ENCODE peak calls at places on chromosomes 12 and 14, in ten cellular contexts. L is NCI-H226; W is stimulated activated CD8-positive, alpha-beta memory T cell treated with anti-CD3 and anti-CD28 coated beads, Interleukin-2, amount 100 ng/mL, for 48 hours; E is LHCN-M2; P is foreskin fibroblast; F is substantia nigra; X is AG04449; Z is NCI-H748 treated with DMSO at 0.1 percent for 48 hours; A is brain pericyte; I is iPS DF 6.9. R is an unnamed sample.

GRCh38 chr12:103499571-103499970 is 3.8 kb upstream of the C12orf42 start:
- DNase-seq in L (no peak), W (no peak), E (no peak), P (no peak), F (no peak), X (no peak), Z (no peak), A (no peak), I (no peak), R (no peak)

GRCh38 chr12:131930510-131930909 is 1.4 kb downstream of the PUS1 start:
- DNase-seq in L (no peak), W (no peak), E (no peak), P (no peak), F (no peak), X (no peak), Z (no peak), A (no peak), I (no peak), R (no peak)

GRCh38 chr12:11162494-11162893 is 8.5 kb upstream of the SMIM10L1 start:
- DNase-seq in L (no peak), W (no peak), E (no peak), P (peak; percentile 8), F (no peak), X (no peak), Z (no peak), A (no peak), I (no peak), R (no peak)

GRCh38 chr14:61179776-61180398 is 101.3 kb downstream of the TMEM30B start:
- DNase-seq in L (no peak), W (no peak), E (peak; percentile 66), P (peak; percentile 46), F (no peak), X (no peak), Z (no peak), A (no peak), I (no peak), R (no peak)

GRCh38 chr14:68295316-68295816 is 475.8 kb downstream of the RAD51B start:
- DNase-seq in L (no peak), W (no peak), E (no peak), P (no peak), F (no peak), X (no peak), Z (no peak), A (no peak), I (no peak), R (no peak)

GRCh38 chr12:118059645-118060275 is 1.2 kb downstream of the WSB2 start:
- DNase-seq in L (no peak), W (no peak), E (peak; percentile 25), P (no peak), F (no peak), X (no peak), Z (no peak), A (no peak), I (no peak), R (no peak)

GRCh38 chr14:104349950-104350349 is 211.6 kb downstream of the KIF26A start:
- DNase-seq in L (no peak), W (no peak), E (no peak), P (no peak), F (no peak), X (no peak), Z (no peak), A (no peak), I (no peak), R (no peak)

GRCh38 chr14:103594265-103594664 is 31.5 kb downstream of the COA8 start:
- DNase-seq in L (no peak), W (no peak), E (peak; percentile 13), P (peak; percentile 95), F (peak; percentile 66), X (no peak), Z (no peak), A (no peak), I (no peak), R (no peak)

GRCh38 chr14:54568821-54569591 is 2.1 kb downstream of the SAMD4A start:
- DNase-seq in L (no peak), W (no peak), E (peak; percentile 31), P (peak; percentile 74), F (no peak), X (no peak), Z (no peak), A (no peak), I (no peak), R (no peak)